ENCODE peak calls at places on chromosomes 6 and 20, in four cellular contexts. R is IMR-90, X is mesenchymal stem cell, A is neuronal stem cell. W is an unnamed sample.
A peak's percentile ranks its signal among the peaks of the same experiment; 100 is the strongest.

GRCh38 chr6:134424795-134425163 is 106.9 kb upstream of the SGK1 start:
- DNase-seq in A (no peak), R (no peak), X (no peak), W (no peak)

GRCh38 chr20:36384022-36384619 is 78.0 kb downstream of the DLGAP4 start:
- DNase-seq in A (peak; percentile 92), R (peak; percentile 24), X (peak; percentile 51), W (peak; percentile 85)

GRCh38 chr20:50304501-50304856 is 113.8 kb downstream of the CEBPB start:
- DNase-seq in R (peak; percentile 91), A (no peak), X (peak; percentile 81), W (peak; percentile 17)

GRCh38 chr20:53579581-53580375 is 13.9 kb downstream of the ZNF217 start:
- DNase-seq in X (peak; percentile 68), R (peak; percentile 60), A (no peak), W (no peak)

GRCh38 chr6:39189915-39190544 is 39.2 kb downstream of the KCNK5 start:
- DNase-seq in R (peak; percentile 3), A (peak; percentile 31), X (no peak), W (peak; percentile 87)

GRCh38 chr6:30770164-30770563 is 25.8 kb upstream of the IER3 start:
- DNase-seq in X (peak; percentile 90), A (no peak), R (peak; percentile 57), W (no peak)

GRCh38 chr6:162379762-162380409 is 347.7 kb downstream of the PRKN start:
- DNase-seq in X (peak; percentile 10), A (no peak), R (no peak), W (no peak)

GRCh38 chr6:53673138-53673801 is 7.7 kb upstream of the KLHL31 start:
- DNase-seq in X (peak; percentile 69), A (no peak), R (peak; percentile 83), W (no peak)

GRCh38 chr6:43016935-43017334 is 2.9 kb downstream of the KLHDC3 start:
- DNase-seq in X (no peak), R (no peak), A (no peak), W (no peak)

GRCh38 chr6:1841131-1841530 is 231.4 kb downstream of the FOXC1 start:
- DNase-seq in X (no peak), A (no peak), R (peak; percentile 8), W (no peak)

GRCh38 chr6:35140991-35141720 is at the start of gene TCP11:
- DNase-seq in A (no peak), R (no peak), X (no peak), W (peak; percentile 68)

GRCh38 chr6:71621918-71622519 is 264.3 kb upstream of the RIMS1 start:
- DNase-seq in R (peak; percentile 17), X (peak; percentile 3), A (no peak), W (no peak)

GRCh38 chr6:162976141-162976540 is 248.4 kb downstream of the PACRG start:
- DNase-seq in R (no peak), A (no peak), X (no peak), W (no peak)

GRCh38 chr6:155256122-155256795 is 7.6 kb upstream of the CLDN20 start:
- DNase-seq in X (no peak), R (peak; percentile 27), A (no peak), W (no peak)

GRCh38 chr6:143180205-143180604 is 119.5 kb downstream of the AIG1 start:
- DNase-seq in R (no peak), A (no peak), X (no peak), W (no peak)

GRCh38 chr20:16968099-16968498 is 219.9 kb downstream of the OTOR start:
- DNase-seq in A (no peak), R (no peak), X (no peak), W (no peak)

GRCh38 chr20:7770578-7770977 is 169.7 kb downstream of the HAO1 start:
- DNase-seq in A (no peak), R (no peak), X (no peak), W (no peak)

GRCh38 chr6:24125980-24126379 is at the start of gene NRSN1:
- DNase-seq in X (no peak), R (no peak), A (peak; percentile 66), W (peak; percentile 89)

GRCh38 chr6:37524025-37524647 is 24.4 kb upstream of the CCDC167 start:
- DNase-seq in A (no peak), X (no peak), R (peak; percentile 64), W (no peak)

GRCh38 chr6:37699138-37699766 is 1.6 kb upstream of the MDGA1 start:
- DNase-seq in X (no peak), A (no peak), R (no peak), W (no peak)

GRCh38 chr20:2122921-2123320 is 21.3 kb downstream of the STK35 start:
- DNase-seq in X (peak; percentile 60), A (no peak), R (peak; percentile 97), W (no peak)

DNA sequence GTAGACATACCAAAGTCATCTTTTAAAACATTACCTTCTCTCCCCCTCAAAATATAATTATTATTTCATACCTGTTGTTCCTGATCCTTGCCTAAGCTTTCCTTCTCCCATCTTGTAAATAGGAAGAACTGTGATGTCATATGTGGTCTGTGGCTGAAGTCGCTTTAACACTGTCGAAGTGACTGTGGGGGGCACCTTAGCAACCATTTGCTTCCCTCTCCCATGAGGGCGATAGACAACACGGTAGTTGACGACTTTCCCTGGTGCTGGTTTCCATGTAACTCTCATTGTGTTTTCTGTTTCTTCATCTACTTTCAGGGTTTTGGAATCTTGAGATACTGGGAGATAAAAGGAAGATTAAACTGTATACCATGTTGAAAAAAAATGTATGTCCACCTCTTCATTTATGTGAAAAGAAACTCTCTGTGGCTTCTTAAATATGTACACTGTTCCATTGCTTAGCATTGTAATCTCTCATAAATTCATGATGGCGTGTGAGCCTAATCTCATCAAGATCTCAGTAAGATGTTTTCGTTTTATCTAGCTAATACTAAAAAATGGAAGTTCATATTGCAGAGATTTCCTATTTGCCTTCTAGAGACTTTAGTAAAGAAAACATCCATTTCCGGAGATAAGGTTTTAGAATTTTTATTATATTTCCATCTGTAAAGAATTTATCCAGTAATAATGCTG is 49.5 kb downstream of the COL12A1 start:
- DNase-seq in R (no peak), X (no peak), A (no peak), W (no peak)
- H2BK120ac ChIP-seq in R (no peak overlapping the region), X (no peak overlapping the region), A (no peak overlapping the region), W (no peak overlapping the region)

GRCh38 chr6:33609019-33609418 is 12.1 kb upstream of the ITPR3 start:
- DNase-seq in R (no peak), A (no peak), X (no peak), W (no peak)
- H2AFZ ChIP-seq in R (no peak overlapping the region), A (no peak overlapping the region), X (no peak overlapping the region), W (no peak overlapping the region)

DNA sequence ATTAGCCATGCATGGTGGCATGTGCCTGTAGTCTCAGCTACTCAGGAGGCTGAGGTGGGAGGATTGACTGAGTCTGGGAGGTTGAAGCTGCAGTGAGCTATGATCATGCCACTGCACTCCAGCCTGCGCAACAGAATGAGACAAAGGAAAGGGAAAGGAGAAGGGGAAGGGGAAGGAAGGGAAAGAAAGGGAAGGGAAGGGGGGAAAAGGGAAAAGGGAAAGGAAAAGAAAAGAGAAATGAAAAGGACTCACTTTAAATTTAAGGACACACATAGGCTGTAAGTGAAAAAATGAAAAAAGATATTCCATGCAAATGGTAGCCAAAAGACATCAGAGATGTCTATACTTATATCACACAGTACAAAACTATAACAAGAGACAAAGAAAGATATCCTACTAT is 74.2 kb downstream of the COL21A1 start:
- DNase-seq in X (no peak), A (no peak), R (no peak), W (no peak)
- H3K18ac ChIP-seq in X (no peak overlapping the region), A (no peak overlapping the region), R (no peak overlapping the region), W (no peak overlapping the region)

GRCh38 chr6:139979021-139979721 is 604.7 kb upstream of the CITED2 start:
- DNase-seq in X (peak; percentile 70), A (no peak), R (no peak), W (no peak)

GRCh38 chr6:139981810-139982550 is 607.5 kb upstream of the CITED2 start:
- DNase-seq in R (peak; percentile 80), X (peak; percentile 82), A (peak; percentile 33), W (peak; percentile 30)

GRCh38 chr6:139983555-139984276 is 609.3 kb upstream of the CITED2 start:
- DNase-seq in R (peak; percentile 58), A (no peak), X (peak; percentile 78), W (no peak)

GRCh38 chr6:139982652-139983051 is 608.2 kb upstream of the CITED2 start:
- DNase-seq in R (peak; percentile 74), X (peak; percentile 78), A (no peak), W (peak; percentile 30)

GRCh38 chr6:139981066-139981624 is 606.7 kb upstream of the CITED2 start:
- DNase-seq in X (peak; percentile 53), A (no peak), R (no peak), W (no peak)
- H2BK120ac ChIP-seq in X (no peak overlapping the region), A (no peak overlapping the region), R (peak overlapping the region; percentile 88), W (no peak overlapping the region)

GRCh38 chr6:130962951-130963350 is 100.1 kb downstream of the EPB41L2 start:
- DNase-seq in X (no peak), A (no peak), R (no peak), W (no peak)

GRCh38 chr6:130961148-130961547 is 101.9 kb downstream of the EPB41L2 start:
- DNase-seq in X (no peak), A (no peak), R (no peak), W (no peak)

GRCh38 chr6:130959938-130960337 is 103.1 kb downstream of the EPB41L2 start:
- DNase-seq in X (no peak), A (no peak), R (peak; percentile 67), W (no peak)

GRCh38 chr6:130955755-130956154 is 107.3 kb downstream of the EPB41L2 start:
- DNase-seq in X (no peak), A (no peak), R (no peak), W (no peak)

DNA sequence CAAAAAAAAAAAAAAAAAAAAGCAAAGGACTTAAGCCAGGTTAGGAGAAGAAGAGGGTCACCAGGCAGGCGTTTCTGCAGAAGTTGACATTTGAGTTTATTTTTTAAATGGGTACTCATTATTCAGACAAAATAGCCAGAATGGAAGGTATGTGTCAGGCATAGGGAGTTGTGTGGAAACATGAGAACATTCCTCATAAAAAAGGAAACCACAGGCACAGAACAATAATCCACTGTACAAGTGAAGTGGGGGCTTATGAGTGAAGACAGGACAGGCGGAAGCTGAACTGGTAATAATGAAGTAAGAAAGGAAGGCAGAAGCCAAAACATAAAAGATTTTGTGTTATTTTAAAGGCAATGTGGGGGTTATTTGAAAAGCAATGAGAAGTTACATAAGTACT is 104.6 kb downstream of the EPB41L2 start:
- DNase-seq in A (no peak), R (peak; percentile 36), X (no peak), W (no peak)
- H2AFZ ChIP-seq in A (no peak overlapping the region), R (no peak overlapping the region), X (no peak overlapping the region), W (no peak overlapping the region)

DNA sequence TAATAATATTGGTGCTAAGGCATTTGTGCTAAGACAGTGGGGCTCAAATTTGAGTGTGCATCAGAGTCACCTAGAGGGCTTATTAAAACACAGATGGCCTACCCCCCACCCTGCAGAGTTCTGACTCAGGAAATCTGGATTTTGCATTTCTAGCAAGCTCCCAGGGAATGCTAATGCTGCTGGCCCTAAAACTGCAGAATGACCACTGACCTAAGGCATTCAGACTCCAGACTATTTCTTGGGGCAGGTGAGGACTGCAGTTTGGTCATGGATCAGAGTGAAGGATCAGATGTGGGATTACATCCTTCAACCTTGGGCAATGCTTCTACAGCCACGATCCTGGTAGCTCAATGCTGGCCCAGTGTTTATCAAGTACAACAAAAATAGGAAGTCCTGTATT is 610.1 kb upstream of the FLRT3 start:
- DNase-seq in R (no peak), A (no peak), X (no peak), W (no peak)
- H3K18ac ChIP-seq in R (no peak overlapping the region), A (no peak overlapping the region), X (no peak overlapping the region), W (no peak overlapping the region)

W was measured in H9.